ENCODE peak calls at places on chromosome 21, in five cellular contexts. C is stimulated activated CD4-positive, alpha-beta T cell treated with anti-CD3 and anti-CD28 coated beads, Interleukin-15, amount 100 ng/mL, for 24 hours; K is mammary epithelial cell; M is dermis blood vessel endothelial cell; Z is cardiac muscle cell. Q is an unnamed sample.

GRCh38 chr21:41678016-41678935 is 88.6 kb downstream of the RIPK4 start:
- DNase-seq in C (no peak), K (peak; percentile 94), M (peak; percentile 17), Z (no peak), Q (no peak)

GRCh38 chr21:42431196-42431595 is 27.5 kb downstream of the UBASH3A start:
- DNase-seq in C (no peak), K (no peak), M (no peak), Z (no peak), Q (no peak)

GRCh38 chr21:14751602-14752001 is 205.5 kb upstream of the SAMSN1 start:
- DNase-seq in C (no peak), K (no peak), M (no peak), Z (no peak), Q (no peak)

GRCh38 chr21:14306143-14306907 is 76.6 kb downstream of the HSPA13 start:
- DNase-seq in C (no peak), K (no peak), M (peak; percentile 46), Z (peak; percentile 24), Q (no peak)

GRCh38 chr21:33238565-33239255 is 9.0 kb downstream of the IFNAR2 start:
- DNase-seq in C (no peak), K (no peak), M (peak; percentile 36), Z (no peak), Q (no peak)

GRCh38 chr21:15604424-15604823 is 125.4 kb upstream of the USP25 start:
- DNase-seq in C (no peak), K (peak; percentile 68), M (peak; percentile 42), Z (peak; percentile 82), Q (peak; percentile 95)

GRCh38 chr21:31273278-31273677 is 70.8 kb downstream of the TIAM1 start:
- DNase-seq in C (peak; percentile 27), K (peak; percentile 27), M (no peak), Z (no peak), Q (no peak)

GRCh38 chr21:42672699-42673458 is 19.5 kb downstream of the PDE9A start:
- DNase-seq in C (no peak), K (no peak), M (no peak), Z (peak; percentile 93), Q (peak; percentile 11)

GRCh38 chr21:43306911-43307676 is 119.8 kb downstream of the SIK1 start:
- DNase-seq in C (peak; percentile 29), K (peak; percentile 92), M (peak; percentile 16), Z (no peak), Q (peak; percentile 35)

GRCh38 chr21:29673096-29673610 is 266.6 kb downstream of the GRIK1 start:
- DNase-seq in C (no peak), K (no peak), M (no peak), Z (no peak), Q (no peak)

GRCh38 chr21:27648560-27648959 is 681.7 kb upstream of the ADAMTS5 start:
- DNase-seq in C (no peak), K (peak; percentile 85), M (peak; percentile 1), Z (peak; percentile 81), Q (no peak)

GRCh38 chr21:26840912-26841311 is 4.3 kb downstream of the ADAMTS1 start:
- DNase-seq in C (no peak), K (peak; percentile 93), M (peak; percentile 83), Z (peak; percentile 87), Q (peak; percentile 79)

GRCh38 chr21:10273196-10273595 is 248.2 kb upstream of the TPTE start:
- DNase-seq in C (no peak), K (no peak), M (no peak), Z (peak; percentile 11), Q (no peak)

GRCh38 chr21:45415188-45415942 is 10.4 kb downstream of the COL18A1 start:
- DNase-seq in C (no peak), K (no peak), M (no peak), Z (no peak), Q (no peak)

GRCh38 chr21:41830764-41831452 is 48.2 kb downstream of the PRDM15 start:
- DNase-seq in C (no peak), K (no peak), M (no peak), Z (no peak), Q (no peak)

GRCh38 chr21:38533887-38534286 is 35.6 kb upstream of the ERG start:
- DNase-seq in C (no peak), K (no peak), M (no peak), Z (peak; percentile 10), Q (no peak)

GRCh38 chr21:42674351-42674940 is 21.0 kb downstream of the PDE9A start:
- DNase-seq in C (no peak), K (no peak), M (no peak), Z (peak; percentile 38), Q (no peak)

GRCh38 chr21:34807881-34808568 is 139.2 kb downstream of the CLIC6 start:
- DNase-seq in C (peak; percentile 85), K (peak; percentile 96), M (peak; percentile 75), Z (peak; percentile 95), Q (peak; percentile 94)

GRCh38 chr21:35045539-35046222 is 3.4 kb downstream of the RUNX1 start:
- DNase-seq in C (peak; percentile 53), K (no peak), M (no peak), Z (no peak), Q (no peak)

GRCh38 chr21:38567577-38568360 is 69.5 kb upstream of the ERG start:
- DNase-seq in C (no peak), K (no peak), M (no peak), Z (peak; percentile 40), Q (no peak)

GRCh38 chr21:18168108-18168507 is 76.5 kb upstream of the CHODL start:
- DNase-seq in C (no peak), K (no peak), M (no peak), Z (no peak), Q (no peak)

GRCh38 chr21:45330851-45331261 is 43.2 kb upstream of the POFUT2 start:
- DNase-seq in C (no peak), K (no peak), M (no peak), Z (no peak), Q (no peak)

GRCh38 chr21:39730418-39731107 is 14.4 kb upstream of the IGSF5 start:
- DNase-seq in C (no peak), K (no peak), M (no peak), Z (no peak), Q (peak; percentile 82)

GRCh38 chr21:45974073-45975016 is 7.2 kb upstream of the COL6A1 start:
- DNase-seq in C (peak; percentile 51), K (peak; percentile 28), M (peak; percentile 47), Z (peak; percentile 75), Q (no peak)

GRCh38 chr21:29669416-29669815 is 270.4 kb downstream of the GRIK1 start:
- DNase-seq in C (no peak), K (no peak), M (no peak), Z (no peak), Q (peak; percentile 21)

Q was measured in trophoblast cell.